ENCODE peak calls at places on chromosomes 6 and 20, in six cellular contexts. One of them, this sample, is unnamed.

GRCh38 chr20:5535211-5535756 is 214.9 kb upstream of the SHLD1 start:
- DNase-seq in K562: peak; percentile 48
- DNase-seq in SK-N-SH: no peak
- DNase-seq in HCT116: no peak
- DNase-seq in HepG2: peak; percentile 78
- DNase-seq in GM12878: no peak
- DNase-seq in this sample: no peak

GRCh38 chr6:118468682-118469465 is 79.2 kb upstream of the PLN start:
- DNase-seq in HepG2: peak; percentile 90
- DNase-seq in K562: no peak
- DNase-seq in SK-N-SH: no peak
- DNase-seq in HCT116: no peak
- DNase-seq in GM12878: no peak
- DNase-seq in this sample: no peak

GRCh38 chr6:170208651-170209353 is 82.1 kb downstream of the DLL1 start:
- DNase-seq in K562: no peak
- DNase-seq in HepG2: no peak
- DNase-seq in HCT116: no peak
- DNase-seq in SK-N-SH: peak; percentile 11
- DNase-seq in GM12878: no peak
- DNase-seq in this sample: peak; percentile 33

GRCh38 chr6:134389129-134389528 is 71.2 kb upstream of the SGK1 start:
- DNase-seq in GM12878: no peak
- DNase-seq in HCT116: no peak
- DNase-seq in SK-N-SH: no peak
- DNase-seq in K562: no peak
- DNase-seq in HepG2: no peak
- DNase-seq in this sample: no peak

GRCh38 chr6:89117285-89118108 is at the start of gene SRSF12:
- DNase-seq in K562: no peak
- DNase-seq in GM12878: no peak
- DNase-seq in HepG2: no peak
- DNase-seq in HCT116: no peak
- DNase-seq in SK-N-SH: peak; percentile 98
- DNase-seq in this sample: no peak

GRCh38 chr6:78948785-78949184 is 81.4 kb downstream of the IRAK1BP1 start:
- DNase-seq in SK-N-SH: no peak
- DNase-seq in HCT116: no peak
- DNase-seq in HepG2: no peak
- DNase-seq in K562: no peak
- DNase-seq in GM12878: no peak
- DNase-seq in this sample: no peak

GRCh38 chr6:123830110-123830509 is 26.4 kb downstream of the NKAIN2 start:
- DNase-seq in GM12878: no peak
- DNase-seq in HCT116: no peak
- DNase-seq in SK-N-SH: no peak
- DNase-seq in HepG2: no peak
- DNase-seq in K562: no peak
- DNase-seq in this sample: no peak

GRCh38 chr20:35729283-35729807 is 12.7 kb downstream of the RBM39 start:
- DNase-seq in HepG2: no peak
- DNase-seq in SK-N-SH: no peak
- DNase-seq in HCT116: no peak
- DNase-seq in K562: no peak
- DNase-seq in GM12878: no peak
- DNase-seq in this sample: no peak

GRCh38 chr20:39067526-39068216 is 105.5 kb downstream of the DHX35 start:
- DNase-seq in HCT116: no peak
- DNase-seq in HepG2: no peak
- DNase-seq in SK-N-SH: no peak
- DNase-seq in K562: no peak
- DNase-seq in GM12878: no peak
- DNase-seq in this sample: no peak

GRCh38 chr6:41566961-41567360 is 20.8 kb downstream of the FOXP4 start:
- DNase-seq in HepG2: no peak
- DNase-seq in SK-N-SH: no peak
- DNase-seq in HCT116: no peak
- DNase-seq in K562: no peak
- DNase-seq in GM12878: no peak
- DNase-seq in this sample: no peak

GRCh38 chr6:299050-299980 is 7.0 kb downstream of the DUSP22 start:
- DNase-seq in HCT116: no peak
- DNase-seq in K562: no peak
- DNase-seq in GM12878: no peak
- DNase-seq in HepG2: no peak
- DNase-seq in SK-N-SH: no peak
- DNase-seq in this sample: no peak

GRCh38 chr20:58198384-58198783 is 30.1 kb downstream of the ANKRD60 start:
- DNase-seq in SK-N-SH: no peak
- DNase-seq in K562: no peak
- DNase-seq in GM12878: no peak
- DNase-seq in HCT116: no peak
- DNase-seq in HepG2: no peak
- DNase-seq in this sample: no peak

GRCh38 chr20:33914871-33915270 is 78.8 kb upstream of the RALY start:
- DNase-seq in K562: no peak
- DNase-seq in HCT116: peak; percentile 66
- DNase-seq in HepG2: peak; percentile 51
- DNase-seq in GM12878: no peak
- DNase-seq in SK-N-SH: no peak
- DNase-seq in this sample: no peak
- TF ChIP-seq YY1 in K562: no peak
- TF ChIP-seq YY1 in HCT116: no peak
- TF ChIP-seq YY1 in HepG2: no peak
- TF ChIP-seq YY1 in GM12878: no peak
- TF ChIP-seq YY1 in SK-N-SH: no peak
- TF ChIP-seq YY1 in this sample: no peak

DNA sequence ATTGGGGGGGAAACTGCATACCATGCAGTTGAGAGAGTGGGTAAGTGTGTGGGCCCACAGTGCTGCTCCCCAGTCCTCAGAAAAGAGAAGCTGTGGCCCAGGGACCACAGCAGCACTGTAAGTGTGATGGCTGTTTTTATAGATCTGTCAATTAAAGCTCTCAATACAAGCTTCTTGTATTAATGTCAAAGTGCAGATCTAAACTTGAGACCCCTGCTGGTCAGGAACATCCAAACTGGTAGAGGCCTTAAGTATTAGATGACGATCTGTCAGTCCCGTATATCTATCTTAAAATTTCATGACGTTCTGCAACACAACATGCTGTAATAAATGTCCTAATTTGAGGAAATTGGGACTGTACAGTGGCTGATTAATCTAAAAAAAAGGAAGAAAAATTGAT is 74.8 kb downstream of the TULP4 start:
- DNase-seq in SK-N-SH: no peak
- DNase-seq in K562: no peak
- DNase-seq in HepG2: peak; percentile 46
- DNase-seq in HCT116: peak; percentile 4
- DNase-seq in GM12878: no peak
- DNase-seq in this sample: no peak
- TF ChIP-seq CTCF in SK-N-SH: peak; percentile 37
- TF ChIP-seq CTCF in K562: no peak
- TF ChIP-seq CTCF in HepG2: peak; percentile 31
- TF ChIP-seq CTCF in HCT116: peak; percentile 39
- TF ChIP-seq CTCF in GM12878: peak; percentile 4
- TF ChIP-seq CTCF in this sample: peak; percentile 5

GRCh38 chr20:25191689-25192088 is 3.8 kb upstream of the ENTPD6 start:
- DNase-seq in K562: no peak
- DNase-seq in SK-N-SH: peak; percentile 68
- DNase-seq in GM12878: no peak
- DNase-seq in HepG2: no peak
- DNase-seq in HCT116: no peak
- DNase-seq in this sample: no peak

GRCh38 chr20:25191051-25191450 is 4.5 kb upstream of the ENTPD6 start:
- DNase-seq in K562: no peak
- DNase-seq in SK-N-SH: no peak
- DNase-seq in HepG2: no peak
- DNase-seq in GM12878: no peak
- DNase-seq in HCT116: no peak
- DNase-seq in this sample: no peak

GRCh38 chr20:25188218-25188617 is 7.3 kb upstream of the ENTPD6 start:
- DNase-seq in HepG2: no peak
- DNase-seq in K562: no peak
- DNase-seq in SK-N-SH: no peak
- DNase-seq in HCT116: no peak
- DNase-seq in GM12878: no peak
- DNase-seq in this sample: no peak

DNA sequence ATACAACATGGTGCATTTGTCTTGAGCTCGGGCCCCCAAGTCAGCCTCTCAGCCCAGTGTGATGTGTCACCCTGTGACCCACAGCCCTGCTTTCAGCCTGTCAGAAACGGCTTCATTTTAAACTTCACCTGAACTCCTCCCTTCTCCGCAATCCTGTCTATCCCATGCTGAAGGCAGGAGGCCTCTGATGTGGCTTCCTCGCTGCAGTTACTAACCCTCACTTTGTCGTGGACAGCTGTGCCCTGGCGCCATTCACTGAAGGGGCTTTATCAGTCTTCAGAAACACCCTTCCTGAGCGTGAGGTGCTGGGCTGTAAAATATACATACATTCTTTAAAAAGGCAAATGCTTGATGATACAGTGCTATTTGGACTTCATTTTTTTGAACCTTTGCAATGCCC is 7.9 kb upstream of the ENTPD6 start:
- DNase-seq in GM12878: no peak
- DNase-seq in K562: no peak
- DNase-seq in HCT116: no peak
- DNase-seq in HepG2: no peak
- DNase-seq in SK-N-SH: no peak
- DNase-seq in this sample: no peak
- TF ChIP-seq YY1 in GM12878: no peak
- TF ChIP-seq YY1 in K562: no peak
- TF ChIP-seq YY1 in HCT116: no peak
- TF ChIP-seq YY1 in HepG2: no peak
- TF ChIP-seq YY1 in SK-N-SH: no peak
- TF ChIP-seq YY1 in this sample: no peak

DNA sequence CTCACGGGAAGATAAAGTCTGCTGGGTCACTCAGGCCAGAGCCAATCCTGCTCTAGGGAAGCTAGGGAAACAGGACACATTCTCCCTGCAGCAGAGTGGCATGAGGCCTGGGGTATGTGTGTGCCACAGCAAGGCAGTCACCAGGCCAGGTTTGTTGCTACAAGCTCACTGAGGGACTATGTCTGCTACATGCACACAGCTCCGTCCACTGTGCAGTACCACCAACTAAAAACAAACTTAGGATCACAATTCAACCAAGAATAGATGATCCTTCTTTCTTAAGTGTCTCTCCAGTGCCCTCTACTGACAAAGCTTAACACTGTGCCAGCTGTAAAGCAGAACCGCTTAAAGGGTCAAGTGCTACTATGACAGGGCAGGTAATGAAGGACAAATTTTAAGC is 192.5 kb downstream of the PTPRK start:
- DNase-seq in HepG2: peak; percentile 37
- DNase-seq in GM12878: no peak
- DNase-seq in HCT116: peak; percentile 3
- DNase-seq in K562: no peak
- DNase-seq in SK-N-SH: peak; percentile 1
- DNase-seq in this sample: no peak
- TF ChIP-seq CTCF in HepG2: peak; percentile 79
- TF ChIP-seq CTCF in GM12878: peak; percentile 70
- TF ChIP-seq CTCF in HCT116: peak; percentile 28
- TF ChIP-seq CTCF in K562: peak; percentile 3
- TF ChIP-seq CTCF in SK-N-SH: peak; percentile 32
- TF ChIP-seq CTCF in this sample: no peak

This sample was measured in H1.